ENCODE peak calls at places on chromosomes 11 and 22, in eight cellular contexts. One of them, this sample, is unnamed.

GRCh38 chr22:22431271-22432220 is 77.0 kb downstream of the ZNF280B start:
- DNase-seq in AG09309: peak
- DNase-seq in BE2C: peak
- DNase-seq in HT1080: peak
- DNase-seq in activated gamma-delta T cell treated with anti-CD3 and anti-CD28 coated beads, Interleukin-2, amount 50 U/mL, for 16 hours: peak
- DNase-seq in fibroblast of pulmonary artery: peak
- DNase-seq in kidney: no peak
- DNase-seq in iPS-NIHi11: peak
- DNase-seq in this sample: peak

GRCh38 chr11:11536650-11537049 is 85.2 kb downstream of the GALNT18 start:
- DNase-seq in BE2C: no peak
- DNase-seq in fibroblast of pulmonary artery: no peak
- DNase-seq in AG09309: no peak
- DNase-seq in HT1080: no peak
- DNase-seq in iPS-NIHi11: no peak
- DNase-seq in kidney: no peak
- DNase-seq in activated gamma-delta T cell treated with anti-CD3 and anti-CD28 coated beads, Interleukin-2, amount 50 U/mL, for 16 hours: no peak
- DNase-seq in this sample: no peak

GRCh38 chr11:92332986-92333385 is 108.4 kb downstream of the FAT3 start:
- DNase-seq in kidney: no peak
- DNase-seq in AG09309: no peak
- DNase-seq in fibroblast of pulmonary artery: peak
- DNase-seq in iPS-NIHi11: no peak
- DNase-seq in BE2C: no peak
- DNase-seq in HT1080: no peak
- DNase-seq in activated gamma-delta T cell treated with anti-CD3 and anti-CD28 coated beads, Interleukin-2, amount 50 U/mL, for 16 hours: no peak
- DNase-seq in this sample: no peak

GRCh38 chr11:64610596-64610995 is 19.6 kb downstream of the SLC22A12 start:
- DNase-seq in HT1080: no peak
- DNase-seq in AG09309: no peak
- DNase-seq in kidney: no peak
- DNase-seq in activated gamma-delta T cell treated with anti-CD3 and anti-CD28 coated beads, Interleukin-2, amount 50 U/mL, for 16 hours: no peak
- DNase-seq in iPS-NIHi11: no peak
- DNase-seq in BE2C: no peak
- DNase-seq in fibroblast of pulmonary artery: no peak
- DNase-seq in this sample: no peak

GRCh38 chr11:87215236-87215635 is 177.5 kb downstream of the TMEM135 start:
- DNase-seq in fibroblast of pulmonary artery: no peak
- DNase-seq in AG09309: no peak
- DNase-seq in HT1080: peak
- DNase-seq in iPS-NIHi11: no peak
- DNase-seq in activated gamma-delta T cell treated with anti-CD3 and anti-CD28 coated beads, Interleukin-2, amount 50 U/mL, for 16 hours: no peak
- DNase-seq in kidney: no peak
- DNase-seq in BE2C: no peak
- DNase-seq in this sample: no peak

GRCh38 chr11:96576383-96576782 is 186.6 kb downstream of the JRKL start:
- DNase-seq in BE2C: no peak
- DNase-seq in activated gamma-delta T cell treated with anti-CD3 and anti-CD28 coated beads, Interleukin-2, amount 50 U/mL, for 16 hours: no peak
- DNase-seq in iPS-NIHi11: no peak
- DNase-seq in AG09309: no peak
- DNase-seq in fibroblast of pulmonary artery: no peak
- DNase-seq in kidney: no peak
- DNase-seq in HT1080: no peak
- DNase-seq in this sample: no peak

GRCh38 chr11:128095459-128096096 is 491.8 kb downstream of the ETS1 start:
- DNase-seq in AG09309: peak
- DNase-seq in fibroblast of pulmonary artery: peak
- DNase-seq in HT1080: peak
- DNase-seq in iPS-NIHi11: no peak
- DNase-seq in kidney: no peak
- DNase-seq in BE2C: no peak
- DNase-seq in activated gamma-delta T cell treated with anti-CD3 and anti-CD28 coated beads, Interleukin-2, amount 50 U/mL, for 16 hours: no peak
- DNase-seq in this sample: peak

GRCh38 chr11:45083544-45084087 is 62.8 kb upstream of the PRDM11 start:
- DNase-seq in iPS-NIHi11: peak
- DNase-seq in kidney: no peak
- DNase-seq in HT1080: no peak
- DNase-seq in fibroblast of pulmonary artery: no peak
- DNase-seq in activated gamma-delta T cell treated with anti-CD3 and anti-CD28 coated beads, Interleukin-2, amount 50 U/mL, for 16 hours: no peak
- DNase-seq in BE2C: peak
- DNase-seq in AG09309: no peak
- DNase-seq in this sample: no peak

GRCh38 chr11:45805305-45806071 is 539 bp downstream of the SLC35C1 start:
- DNase-seq in HT1080: peak
- DNase-seq in AG09309: peak
- DNase-seq in iPS-NIHi11: no peak
- DNase-seq in kidney: peak
- DNase-seq in BE2C: peak
- DNase-seq in fibroblast of pulmonary artery: peak
- DNase-seq in activated gamma-delta T cell treated with anti-CD3 and anti-CD28 coated beads, Interleukin-2, amount 50 U/mL, for 16 hours: no peak
- DNase-seq in this sample: peak

GRCh38 chr11:25860677-25861445 is 471.1 kb upstream of the ANO3 start:
- DNase-seq in kidney: no peak
- DNase-seq in AG09309: no peak
- DNase-seq in activated gamma-delta T cell treated with anti-CD3 and anti-CD28 coated beads, Interleukin-2, amount 50 U/mL, for 16 hours: no peak
- DNase-seq in BE2C: no peak
- DNase-seq in HT1080: peak
- DNase-seq in fibroblast of pulmonary artery: peak
- DNase-seq in iPS-NIHi11: no peak
- DNase-seq in this sample: no peak

GRCh38 chr22:37370306-37370979 is 56.8 kb downstream of the ELFN2 start:
- DNase-seq in HT1080: no peak
- DNase-seq in BE2C: no peak
- DNase-seq in fibroblast of pulmonary artery: no peak
- DNase-seq in activated gamma-delta T cell treated with anti-CD3 and anti-CD28 coated beads, Interleukin-2, amount 50 U/mL, for 16 hours: no peak
- DNase-seq in AG09309: no peak
- DNase-seq in iPS-NIHi11: no peak
- DNase-seq in kidney: no peak
- DNase-seq in this sample: no peak

GRCh38 chr11:92838655-92839334 is 130.7 kb upstream of the MTNR1B start:
- DNase-seq in BE2C: no peak
- DNase-seq in kidney: no peak
- DNase-seq in fibroblast of pulmonary artery: no peak
- DNase-seq in HT1080: peak
- DNase-seq in iPS-NIHi11: peak
- DNase-seq in AG09309: no peak
- DNase-seq in activated gamma-delta T cell treated with anti-CD3 and anti-CD28 coated beads, Interleukin-2, amount 50 U/mL, for 16 hours: no peak
- DNase-seq in this sample: no peak

GRCh38 chr11:36261094-36261493 is 28.1 kb downstream of the COMMD9 start:
- DNase-seq in fibroblast of pulmonary artery: no peak
- DNase-seq in activated gamma-delta T cell treated with anti-CD3 and anti-CD28 coated beads, Interleukin-2, amount 50 U/mL, for 16 hours: no peak
- DNase-seq in AG09309: no peak
- DNase-seq in BE2C: no peak
- DNase-seq in iPS-NIHi11: no peak
- DNase-seq in HT1080: no peak
- DNase-seq in kidney: no peak
- DNase-seq in this sample: no peak

GRCh38 chr22:30290679-30291333 is 1.5 kb upstream of the CASTOR1 start:
- DNase-seq in BE2C: peak
- DNase-seq in fibroblast of pulmonary artery: peak
- DNase-seq in activated gamma-delta T cell treated with anti-CD3 and anti-CD28 coated beads, Interleukin-2, amount 50 U/mL, for 16 hours: no peak
- DNase-seq in HT1080: peak
- DNase-seq in iPS-NIHi11: peak
- DNase-seq in AG09309: no peak
- DNase-seq in kidney: peak
- DNase-seq in this sample: peak

GRCh38 chr11:11722246-11722645 is 100.4 kb upstream of the GALNT18 start:
- DNase-seq in iPS-NIHi11: no peak
- DNase-seq in activated gamma-delta T cell treated with anti-CD3 and anti-CD28 coated beads, Interleukin-2, amount 50 U/mL, for 16 hours: no peak
- DNase-seq in fibroblast of pulmonary artery: no peak
- DNase-seq in AG09309: no peak
- DNase-seq in HT1080: no peak
- DNase-seq in BE2C: no peak
- DNase-seq in kidney: no peak
- DNase-seq in this sample: no peak

GRCh38 chr22:49208003-49208402 is 619.7 kb downstream of the BRD1 start:
- DNase-seq in activated gamma-delta T cell treated with anti-CD3 and anti-CD28 coated beads, Interleukin-2, amount 50 U/mL, for 16 hours: no peak
- DNase-seq in BE2C: no peak
- DNase-seq in AG09309: no peak
- DNase-seq in iPS-NIHi11: no peak
- DNase-seq in fibroblast of pulmonary artery: no peak
- DNase-seq in HT1080: no peak
- DNase-seq in kidney: peak
- DNase-seq in this sample: no peak

GRCh38 chr11:16774920-16775603 is 36.6 kb downstream of the C11orf58 start:
- DNase-seq in AG09309: no peak
- DNase-seq in fibroblast of pulmonary artery: no peak
- DNase-seq in kidney: no peak
- DNase-seq in activated gamma-delta T cell treated with anti-CD3 and anti-CD28 coated beads, Interleukin-2, amount 50 U/mL, for 16 hours: no peak
- DNase-seq in BE2C: no peak
- DNase-seq in iPS-NIHi11: no peak
- DNase-seq in HT1080: no peak
- DNase-seq in this sample: no peak

GRCh38 chr11:68454767-68455166 is 5.8 kb upstream of the PPP6R3 start:
- DNase-seq in BE2C: no peak
- DNase-seq in HT1080: peak
- DNase-seq in fibroblast of pulmonary artery: no peak
- DNase-seq in kidney: no peak
- DNase-seq in iPS-NIHi11: no peak
- DNase-seq in activated gamma-delta T cell treated with anti-CD3 and anti-CD28 coated beads, Interleukin-2, amount 50 U/mL, for 16 hours: no peak
- DNase-seq in AG09309: no peak
- DNase-seq in this sample: no peak

GRCh38 chr11:57301711-57302423 is 22.9 kb downstream of the TNKS1BP1 start:
- DNase-seq in AG09309: no peak
- DNase-seq in HT1080: no peak
- DNase-seq in BE2C: no peak
- DNase-seq in activated gamma-delta T cell treated with anti-CD3 and anti-CD28 coated beads, Interleukin-2, amount 50 U/mL, for 16 hours: no peak
- DNase-seq in iPS-NIHi11: no peak
- DNase-seq in fibroblast of pulmonary artery: no peak
- DNase-seq in kidney: no peak
- DNase-seq in this sample: no peak

This sample was measured in Caki2.